ENCODE peak calls at places on chromosomes 6 and 20, in nine cellular contexts. X is amygdala; V is K562; Q is anterior cingulate cortex; P is activated CD4-positive, alpha-beta T cell treated with anti-CD3 and anti-CD28 coated beads, Interleukin-2, amount 50 U/mL, for 24 hours; K is activated T-cell treated with anti-CD3 and anti-CD28 coated beads, Interleukin-2, amount 50 U/mL, for 72 hours; L is NCI-H774; G is mucosa of gallbladder; E is psoas muscle. O is an unnamed sample.

GRCh38 chr6:74879234-74879633 is 326.6 kb downstream of the COL12A1 start:
- DNase-seq in X (no peak), V (no peak), Q (no peak), P (no peak), K (no peak), L (no peak), G (no peak), E (no peak), O (peak)

GRCh38 chr20:41224281-41224680 is 86.9 kb downstream of the PLCG1 start:
- DNase-seq in X (no peak), V (no peak), Q (no peak), P (no peak), K (no peak), L (no peak), G (no peak), E (no peak), O (no peak)

GRCh38 chr20:45469336-45470261 is at the start of gene WFDC2:
- DNase-seq in X (no peak), V (no peak), Q (no peak), P (no peak), K (peak), L (peak), G (no peak), E (no peak), O (no peak)

GRCh38 chr6:36666726-36667591 is 11.6 kb upstream of the CDKN1A start:
- DNase-seq in X (peak), V (peak), Q (peak), P (no peak), K (no peak), L (peak), G (peak), E (peak), O (peak)

GRCh38 chr6:68958327-68958726 is 323.2 kb downstream of the ADGRB3 start:
- DNase-seq in X (no peak), V (no peak), Q (no peak), P (no peak), K (no peak), L (no peak), G (no peak), E (no peak), O (peak)

GRCh38 chr6:101399627-101399955 is 6.1 kb downstream of the GRIK2 start:
- DNase-seq in X (no peak), V (no peak), Q (no peak), P (no peak), K (no peak), L (no peak), G (no peak), E (no peak), O (no peak)

GRCh38 chr6:13830803-13831202 is 16.4 kb upstream of the MCUR1 start:
- DNase-seq in X (no peak), V (no peak), Q (no peak), P (no peak), K (no peak), L (no peak), G (no peak), E (no peak), O (no peak)

GRCh38 chr20:235891-236290 is 8.8 kb downstream of the DEFB129 start:
- DNase-seq in X (no peak), V (no peak), Q (no peak), P (no peak), K (no peak), L (no peak), G (no peak), E (no peak), O (peak)

GRCh38 chr6:148431413-148431812 is 88.8 kb downstream of the SASH1 start:
- DNase-seq in X (no peak), V (no peak), Q (no peak), P (no peak), K (no peak), L (no peak), G (no peak), E (no peak), O (no peak)

GRCh38 chr6:120407696-120408095 is 926.6 kb downstream of the TBC1D32 start:
- DNase-seq in X (no peak), V (no peak), Q (no peak), P (no peak), K (no peak), L (no peak), G (no peak), E (no peak), O (no peak)

GRCh38 chr6:147287869-147288271 is 83.7 kb downstream of the STXBP5 start:
- DNase-seq in X (no peak), V (no peak), Q (no peak), P (no peak), K (no peak), L (no peak), G (no peak), E (no peak), O (peak)